ENCODE peak calls at places on chromosome 19, in six cellular contexts. D is AG04450, N is lung, Q is uterus, X is neural progenitor cell, R is psoas muscle. J is an unnamed sample.

GRCh38 chr19:47778089-47778953 is at the start of gene SELENOW:
- DNase-seq in X (peak), Q (peak), D (peak), N (peak), R (peak), J (peak)

GRCh38 chr19:2186071-2186846 is 22.5 kb downstream of the DOT1L start:
- DNase-seq in R (peak), D (peak), Q (peak), N (peak), X (peak), J (peak)

GRCh38 chr19:42074513-42075363 is 1.2 kb upstream of the ZNF574 start:
- DNase-seq in D (no peak), Q (peak), N (no peak), R (no peak), X (no peak), J (no peak)

GRCh38 chr19:40523322-40524047 is 53.2 kb upstream of the SHKBP1 start:
- DNase-seq in N (peak), R (peak), X (peak), Q (no peak), D (no peak), J (peak)

GRCh38 chr19:43790587-43790986 is 9.8 kb upstream of the KCNN4 start:
- DNase-seq in R (no peak), D (no peak), Q (no peak), N (no peak), X (no peak), J (no peak)

GRCh38 chr19:4284176-4284958 is 5.3 kb downstream of the SHD start:
- DNase-seq in X (peak), D (no peak), R (no peak), N (no peak), Q (no peak), J (peak)

GRCh38 chr19:41774515-41774980 is 19.2 kb downstream of the CEACAM6 start:
- DNase-seq in N (peak), X (no peak), Q (no peak), R (no peak), D (no peak), J (no peak)

GRCh38 chr19:2308114-2308556 is at the start of gene LINGO3:
- DNase-seq in X (peak), R (no peak), N (no peak), D (no peak), Q (no peak), J (no peak)

GRCh38 chr19:58387338-58388174 is 487 bp downstream of the RPS5 start:
- DNase-seq in Q (no peak), X (no peak), R (no peak), N (no peak), D (no peak), J (peak)

GRCh38 chr19:2454962-2455409 is 1.8 kb downstream of the LMNB2 start:
- DNase-seq in R (no peak), Q (no peak), N (no peak), X (no peak), D (no peak), J (no peak)

GRCh38 chr19:2551172-2551863 is 75.4 kb downstream of the GADD45B start:
- DNase-seq in X (no peak), N (no peak), Q (no peak), R (no peak), D (no peak), J (no peak)

GRCh38 chr19:48271531-48272151 is 1.8 kb downstream of the ZNF114 start:
- DNase-seq in R (no peak), D (no peak), N (peak), X (peak), Q (peak), J (peak)

GRCh38 chr19:15196683-15197005 is 4.2 kb downstream of the NOTCH3 start:
- DNase-seq in D (no peak), Q (no peak), R (no peak), X (no peak), N (no peak), J (no peak)

GRCh38 chr19:30640266-30640965 is 268.2 kb downstream of the ZNF536 start:
- DNase-seq in R (no peak), X (no peak), D (no peak), N (no peak), Q (no peak), J (no peak)

GRCh38 chr19:29060833-29061364 is 152.1 kb downstream of the UQCRFS1 start:
- DNase-seq in X (no peak), N (no peak), Q (no peak), D (no peak), R (no peak), J (peak)

GRCh38 chr19:46860846-46861690 is at the start of gene ARHGAP35:
- DNase-seq in R (peak), N (no peak), Q (peak), D (no peak), X (no peak), J (peak)

GRCh38 chr19:30530751-30531150 is 158.6 kb downstream of the ZNF536 start:
- DNase-seq in N (no peak), D (no peak), X (no peak), Q (no peak), R (no peak), J (no peak)

GRCh38 chr19:10450191-10450852 is 30.0 kb downstream of the PDE4A start:
- DNase-seq in R (no peak), X (no peak), N (no peak), Q (no peak), D (no peak), J (no peak)

GRCh38 chr19:29259867-29260281 is 46.9 kb upstream of the UQCRFS1 start:
- DNase-seq in R (no peak), N (no peak), Q (no peak), X (no peak), D (no peak), J (no peak)

GRCh38 chr19:1512671-1513491 is at the start of gene ADAMTSL5:
- DNase-seq in X (peak), D (no peak), N (no peak), Q (peak), R (peak), J (peak)

GRCh38 chr19:9500796-9501195 is 2.4 kb upstream of the ZNF560 start:
- DNase-seq in X (no peak), R (no peak), Q (no peak), N (no peak), D (no peak), J (no peak)

GRCh38 chr19:29678484-29679106 is 13.3 kb downstream of the PLEKHF1 start:
- DNase-seq in N (no peak), D (no peak), R (peak), X (no peak), Q (peak), J (no peak)

DNA sequence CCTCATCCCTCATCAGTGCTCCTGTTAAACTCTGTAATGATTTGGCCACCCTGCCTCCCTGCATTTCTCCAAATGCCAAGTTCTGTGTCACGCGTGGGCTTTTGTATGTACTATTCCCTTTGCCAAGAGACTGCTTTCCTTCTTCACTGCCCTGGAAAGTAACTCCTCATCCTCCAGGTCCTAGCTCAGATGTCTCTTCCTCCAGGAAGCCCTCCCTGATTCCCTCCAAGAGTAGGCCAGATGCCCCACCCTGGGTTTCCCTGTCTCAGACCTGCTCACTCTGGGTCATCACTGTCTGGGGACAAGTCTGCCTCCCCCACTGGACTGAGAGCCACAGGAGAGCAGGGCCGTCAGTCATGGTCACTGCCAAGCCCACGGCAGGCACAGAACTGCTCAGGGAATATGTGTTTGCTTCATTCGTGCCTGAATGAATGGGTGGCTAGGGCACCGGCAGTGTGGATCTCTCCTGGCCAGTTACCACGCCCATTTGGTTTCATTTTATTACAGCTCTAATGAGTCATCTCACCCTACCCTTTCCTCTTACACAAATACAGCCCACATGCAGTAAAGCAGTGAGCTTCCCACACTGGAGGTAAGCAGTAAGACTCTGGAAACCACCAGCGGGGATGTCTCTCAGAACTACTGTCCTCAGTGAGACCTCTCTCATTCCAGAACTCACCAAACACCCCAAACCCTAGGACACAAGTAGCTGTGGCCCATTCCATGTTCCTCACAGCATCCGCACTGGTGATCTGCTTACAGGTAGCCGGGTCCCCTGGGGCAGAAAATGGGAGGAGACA is 12.1 kb upstream of the GPR4 start:
- DNase-seq in X (no peak), N (no peak), D (peak), Q (peak), R (no peak), J (no peak)
- H3K27ac ChIP-seq in X (no peak), N (peak), D (peak), Q (peak), R (peak), J (no peak)

GRCh38 chr19:54556194-54556593 is 17.4 kb upstream of the LILRA2 start:
- DNase-seq in Q (no peak), R (no peak), X (no peak), N (no peak), D (no peak), J (no peak)

GRCh38 chr19:54552913-54553310 is 20.7 kb upstream of the LILRA2 start:
- DNase-seq in R (no peak), X (no peak), D (no peak), Q (no peak), N (no peak), J (no peak)

GRCh38 chr19:54554896-54555295 is 18.7 kb upstream of the LILRA2 start:
- DNase-seq in D (no peak), N (no peak), R (no peak), X (no peak), Q (no peak), J (no peak)

GRCh38 chr19:54551950-54552912 is 21.4 kb upstream of the LILRA2 start:
- DNase-seq in N (no peak), Q (no peak), D (no peak), R (peak), X (no peak), J (no peak)

GRCh38 chr19:54554006-54554405 is 19.6 kb upstream of the LILRA2 start:
- DNase-seq in N (no peak), D (no peak), X (no peak), Q (no peak), R (no peak), J (no peak)
- TF ChIP-seq CTCF in N (no peak), D (no peak), X (no peak), Q (no peak), R (no peak), J (no peak)

DNA sequence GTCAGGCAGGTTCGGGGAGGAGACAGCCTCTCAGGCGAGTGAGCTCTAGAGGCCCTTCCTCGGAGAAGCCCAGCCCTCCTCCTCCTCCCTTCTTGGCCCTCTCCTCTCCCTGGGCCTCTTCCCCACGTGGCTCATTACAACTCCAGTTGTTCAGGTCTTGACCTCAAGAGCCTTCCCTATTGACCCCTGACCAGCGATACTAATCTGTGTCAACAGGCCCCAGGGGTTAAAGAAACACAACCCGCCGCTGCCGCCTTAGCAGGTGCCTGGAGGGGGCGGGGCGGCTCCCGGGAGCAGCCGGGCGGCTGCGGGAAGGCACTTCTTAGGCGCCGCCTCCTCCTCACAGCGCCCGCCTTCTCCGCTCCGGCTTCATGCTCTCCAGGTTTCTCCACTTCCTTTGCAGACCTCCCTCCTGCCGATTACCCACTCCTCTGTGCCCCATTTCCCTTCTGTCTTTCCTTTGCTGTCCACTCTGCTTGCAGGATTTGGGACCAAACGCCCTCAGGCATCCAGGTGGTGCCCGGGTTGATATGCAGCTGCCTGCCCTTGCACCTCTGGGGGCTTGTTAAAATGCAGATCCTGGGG is 51.0 kb downstream of the LYL1 start:
- DNase-seq in N (peak), Q (peak), X (peak), D (no peak), R (peak), J (peak)
- H3K4me3 ChIP-seq in N (no peak), Q (no peak), X (peak), D (no peak), R (peak), J (peak)

DNA sequence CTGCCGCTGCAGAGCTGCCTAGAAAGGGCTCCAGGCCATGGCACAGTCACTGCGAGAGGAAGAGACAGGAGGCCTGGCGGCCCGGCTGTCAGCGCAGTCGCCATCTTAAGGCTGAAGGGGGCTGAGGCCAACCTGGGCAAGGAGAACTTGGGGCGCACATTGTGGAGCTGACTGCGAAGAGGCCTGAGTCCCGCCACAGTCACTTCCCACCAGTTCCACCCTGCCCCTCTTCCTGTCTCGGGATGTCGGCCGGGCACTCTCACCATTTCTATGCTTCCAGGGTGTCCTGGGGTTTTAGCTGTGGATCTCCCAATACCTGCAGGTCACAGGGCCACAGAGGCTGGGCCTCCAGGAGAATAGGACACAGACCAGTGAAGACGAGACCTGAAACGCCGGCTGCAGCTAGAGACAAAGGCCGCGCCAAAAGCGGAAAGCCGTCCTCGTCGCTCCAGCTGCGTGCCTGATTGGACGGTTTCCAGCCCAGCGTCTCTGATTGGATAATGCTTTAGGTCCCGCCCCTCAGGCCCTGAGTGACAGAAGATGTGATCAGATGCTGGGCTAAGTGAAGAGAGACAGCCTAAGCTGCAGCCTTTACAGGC is 71.1 kb downstream of the ZNF486 start:
- DNase-seq in R (peak), D (peak), Q (peak), N (peak), X (peak), J (peak)
- H3K27ac ChIP-seq in R (no peak), D (peak), Q (no peak), N (peak), X (peak), J (peak)

GRCh38 chr19:6425732-6426686 is 1.4 kb upstream of the KHSRP start:
- DNase-seq in D (no peak), Q (peak), X (no peak), N (no peak), R (no peak), J (no peak)
- TF ChIP-seq CTCF in D (no peak), Q (no peak), X (peak), N (no peak), R (no peak), J (peak)

GRCh38 chr19:13712767-13713201 is 51.5 kb upstream of the MRI1 start:
- DNase-seq in D (no peak), N (no peak), X (no peak), R (no peak), Q (no peak), J (no peak)

GRCh38 chr19:13705201-13705600 is 59.1 kb upstream of the MRI1 start:
- DNase-seq in N (no peak), Q (no peak), D (no peak), X (no peak), R (no peak), J (no peak)

GRCh38 chr19:13705928-13706447 is 58.3 kb upstream of the MRI1 start:
- DNase-seq in R (no peak), N (no peak), X (no peak), D (no peak), Q (no peak), J (no peak)

DNA sequence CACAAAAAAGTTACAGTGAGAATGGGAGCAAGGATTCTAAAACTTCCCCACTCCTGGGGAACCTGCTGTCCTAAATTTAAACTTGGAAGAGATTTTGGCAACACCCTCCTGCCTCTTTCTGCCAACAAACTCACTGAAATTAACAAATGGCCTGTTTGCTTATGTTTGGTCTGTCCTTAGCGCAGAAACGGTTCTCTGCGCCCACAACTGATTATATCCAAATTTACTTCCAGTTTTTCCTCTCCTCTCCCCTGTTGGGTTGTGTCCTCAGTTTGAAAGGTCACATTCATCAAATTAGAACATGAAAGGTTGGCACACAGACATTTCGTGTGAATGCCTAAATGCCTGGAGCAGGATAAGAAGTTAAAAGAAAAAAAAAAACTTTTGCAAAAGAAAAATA is 56.4 kb upstream of the MRI1 start:
- DNase-seq in D (no peak), N (no peak), X (no peak), Q (no peak), R (no peak), J (no peak)
- H3K4me3 ChIP-seq in D (no peak), N (no peak), X (no peak), Q (no peak), R (no peak), J (no peak)

DNA sequence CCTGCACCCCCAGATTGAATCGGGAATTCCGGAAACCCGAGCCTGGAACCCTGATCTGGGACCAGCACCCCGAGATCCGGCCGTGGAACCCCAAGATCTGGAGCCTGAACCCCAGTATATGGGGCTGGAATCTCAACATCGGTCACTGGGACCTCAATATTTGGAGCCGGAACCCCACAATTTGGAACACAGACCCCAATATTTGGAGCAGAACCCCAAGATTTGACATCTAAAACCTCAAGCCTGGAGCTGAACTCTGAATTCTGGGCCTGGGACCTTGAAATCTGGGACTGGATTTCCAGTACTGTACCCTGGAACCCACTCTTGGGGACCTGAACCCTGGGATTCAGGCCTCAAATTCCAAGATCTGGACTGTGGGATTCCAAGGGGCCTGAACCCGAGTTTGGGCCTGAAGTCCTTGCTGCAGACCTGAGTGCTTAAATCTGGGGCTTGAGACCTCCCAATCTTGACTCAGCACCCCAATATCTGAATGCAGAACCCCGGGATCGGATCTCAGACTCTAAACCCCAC is 629 bp downstream of the LRFN3 start:
- DNase-seq in N (no peak), D (no peak), Q (no peak), X (no peak), R (no peak), J (no peak)
- H3K27ac ChIP-seq in N (peak), D (no peak), Q (peak), X (no peak), R (peak), J (no peak)

DNA sequence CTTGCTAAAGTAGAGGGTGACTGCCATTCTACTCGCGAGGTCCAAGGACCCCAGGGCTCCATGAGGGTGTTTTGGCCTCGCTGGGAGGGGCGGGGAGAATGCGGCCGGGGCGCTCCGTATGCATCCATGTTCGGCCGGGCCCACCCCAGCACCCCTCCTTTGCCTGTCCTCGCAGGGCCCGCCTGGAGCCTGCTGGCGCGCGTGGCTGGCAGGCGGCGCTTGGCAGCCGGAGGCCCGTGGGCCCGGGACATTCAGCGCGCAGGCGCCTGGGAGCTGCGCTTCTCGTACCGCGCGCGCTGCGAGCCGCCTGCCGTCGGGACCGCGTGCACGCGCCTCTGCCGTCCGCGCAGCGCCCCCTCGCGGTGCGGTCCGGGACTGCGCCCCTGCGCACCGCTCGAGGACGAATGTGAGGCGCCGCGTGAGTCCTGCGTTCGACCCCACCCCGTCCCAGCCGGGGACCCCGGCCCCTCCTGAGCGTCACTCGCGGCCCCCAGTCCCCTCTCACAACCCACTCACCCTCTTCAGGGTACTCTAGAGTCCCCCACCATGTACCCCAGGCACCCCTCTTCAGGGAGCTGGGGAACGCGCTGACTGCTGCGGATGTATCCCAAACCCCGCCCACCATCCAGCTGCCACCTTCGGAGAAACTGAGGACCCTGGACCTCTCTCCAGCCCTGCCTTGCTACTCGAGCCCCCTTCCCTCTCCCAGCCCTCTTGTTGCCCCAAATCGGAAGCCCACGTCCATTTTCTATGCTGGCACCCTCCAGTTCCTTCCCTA is 4.1 kb downstream of the DLL3 start:
- DNase-seq in R (peak), X (peak), D (no peak), Q (no peak), N (peak), J (peak)
- TF ChIP-seq CTCF in R (peak), X (peak), D (peak), Q (no peak), N (peak), J (peak)

GRCh38 chr19:37551123-37551993 is 43.2 kb downstream of the ZNF571 start:
- DNase-seq in R (no peak), D (peak), X (no peak), Q (no peak), N (no peak), J (peak)
- H3K4me3 ChIP-seq in R (peak), D (peak), X (no peak), Q (no peak), N (peak), J (peak)